ENCODE peak calls at places on chromosomes 6 and 20, in four cellular contexts. Y, Z, H and X are unnamed samples.

GRCh38 chr20:11958852-11959251 is 41.2 kb downstream of the BTBD3 start:
- DNase-seq in Y (no peak), Z (no peak), H (no peak), X (no peak)

GRCh38 chr6:33075568-33076405 is at the start of gene HLA-DPB1:
- DNase-seq in Y (peak; percentile 28), Z (peak; percentile 20), H (peak; percentile 96), X (no peak)

GRCh38 chr6:136345145-136345544 is 55.5 kb upstream of the BCLAF1 start:
- DNase-seq in Y (no peak), Z (no peak), H (no peak), X (no peak)

GRCh38 chr6:54206510-54206909 is 95.3 kb downstream of the MLIP start:
- DNase-seq in Y (no peak), Z (peak; percentile 9), H (no peak), X (no peak)

GRCh38 chr20:41482647-41483552 is 116.3 kb upstream of the EMILIN3 start:
- DNase-seq in Y (no peak), Z (no peak), H (no peak), X (no peak)

GRCh38 chr20:19277381-19277780 is 64.9 kb downstream of the SLC24A3 start:
- DNase-seq in Y (no peak), Z (no peak), H (no peak), X (no peak)

GRCh38 chr6:32191696-32192607 is 491 bp downstream of the GPSM3 start:
- DNase-seq in Y (no peak), Z (no peak), H (no peak), X (no peak)

GRCh38 chr6:2476376-2476775 is 231.0 kb upstream of the GMDS start:
- DNase-seq in Y (no peak), Z (no peak), H (no peak), X (no peak)

GRCh38 chr20:60999256-60999655 is 252.8 kb upstream of the CDH4 start:
- DNase-seq in Y (no peak), Z (no peak), H (no peak), X (no peak)

GRCh38 chr6:106204961-106205360 is 118.8 kb downstream of the PRDM1 start:
- DNase-seq in Y (no peak), Z (no peak), H (no peak), X (no peak)

GRCh38 chr20:40860487-40860902 is 168.1 kb upstream of the TOP1 start:
- DNase-seq in Y (no peak), Z (no peak), H (no peak), X (no peak)

GRCh38 chr6:121925024-121925423 is 474.4 kb upstream of the HSF2 start:
- DNase-seq in Y (no peak), Z (no peak), H (no peak), X (no peak)

GRCh38 chr20:1322511-1323245 is 6.3 kb downstream of the SDCBP2 start:
- DNase-seq in Y (no peak), Z (no peak), H (no peak), X (no peak)

GRCh38 chr6:168937061-168937460 is 316.6 kb downstream of the THBS2 start:
- DNase-seq in Y (no peak), Z (no peak), H (no peak), X (no peak)

GRCh38 chr6:30267423-30267822 is 54.2 kb upstream of the TRIM26 start:
- DNase-seq in Y (no peak), Z (no peak), H (no peak), X (no peak)

GRCh38 chr6:88760091-88760490 is 203.3 kb downstream of the RNGTT start:
- DNase-seq in Y (no peak), Z (no peak), H (no peak), X (no peak)

GRCh38 chr6:128250370-128251070 is 269.9 kb downstream of the PTPRK start:
- DNase-seq in Y (no peak), Z (no peak), H (no peak), X (no peak)

GRCh38 chr6:158837684-158838625 is 18.8 kb upstream of the EZR start:
- DNase-seq in Y (no peak), Z (no peak), H (no peak), X (no peak)

GRCh38 chr6:57421503-57421902 is 104.1 kb downstream of the PRIM2 start:
- DNase-seq in Y (no peak), Z (no peak), H (peak; percentile 24), X (no peak)

GRCh38 chr20:958936-959815 is 42.9 kb downstream of the RSPO4 start:
- DNase-seq in Y (no peak), Z (no peak), H (no peak), X (no peak)

GRCh38 chr6:14582731-14583130 is 465.2 kb downstream of the CD83 start:
- DNase-seq in Y (no peak), Z (no peak), H (no peak), X (no peak)

GRCh38 chr6:148915889-148916288 is 169.1 kb downstream of the UST start:
- DNase-seq in Y (no peak), Z (no peak), H (no peak), X (no peak)

GRCh38 chr6:36702656-36703055 is 5.0 kb downstream of the RAB44 start:
- DNase-seq in Y (no peak), Z (no peak), H (no peak), X (no peak)

GRCh38 chr6:3542032-3542640 is 85.3 kb upstream of the SLC22A23 start:
- DNase-seq in Y (no peak), Z (no peak), H (no peak), X (no peak)

GRCh38 chr20:37417857-37418501 is 72.0 kb downstream of the SRC start:
- DNase-seq in Y (no peak), Z (no peak), H (no peak), X (no peak)

GRCh38 chr6:64334646-64335045 is 699.0 kb downstream of the PHF3 start:
- DNase-seq in Y (no peak), Z (no peak), H (no peak), X (no peak)

GRCh38 chr20:44532981-44533331 is 11.1 kb upstream of the SERINC3 start:
- DNase-seq in Y (no peak), Z (peak; percentile 58), H (no peak), X (no peak)

GRCh38 chr6:25303234-25303633 is 24.1 kb downstream of the CARMIL1 start:
- DNase-seq in Y (no peak), Z (no peak), H (no peak), X (no peak)

GRCh38 chr20:1005452-1006027 is 3.4 kb upstream of the RSPO4 start:
- DNase-seq in Y (peak; percentile 59), Z (peak; percentile 59), H (peak; percentile 2), X (peak; percentile 69)

GRCh38 chr6:22294301-22294700 is 2.5 kb downstream of the PRL start:
- DNase-seq in Y (no peak), Z (no peak), H (no peak), X (no peak)

GRCh38 chr20:50057409-50058053 is 55.4 kb downstream of the UBE2V1 start:
- DNase-seq in Y (no peak), Z (no peak), H (no peak), X (no peak)

GRCh38 chr6:139591075-139591474 is 216.6 kb upstream of the CITED2 start:
- DNase-seq in Y (no peak), Z (no peak), H (no peak), X (no peak)

GRCh38 chr20:695165-695866 is 19.7 kb upstream of the SCRT2 start:
- DNase-seq in Y (no peak), Z (no peak), H (no peak), X (no peak)

DNA sequence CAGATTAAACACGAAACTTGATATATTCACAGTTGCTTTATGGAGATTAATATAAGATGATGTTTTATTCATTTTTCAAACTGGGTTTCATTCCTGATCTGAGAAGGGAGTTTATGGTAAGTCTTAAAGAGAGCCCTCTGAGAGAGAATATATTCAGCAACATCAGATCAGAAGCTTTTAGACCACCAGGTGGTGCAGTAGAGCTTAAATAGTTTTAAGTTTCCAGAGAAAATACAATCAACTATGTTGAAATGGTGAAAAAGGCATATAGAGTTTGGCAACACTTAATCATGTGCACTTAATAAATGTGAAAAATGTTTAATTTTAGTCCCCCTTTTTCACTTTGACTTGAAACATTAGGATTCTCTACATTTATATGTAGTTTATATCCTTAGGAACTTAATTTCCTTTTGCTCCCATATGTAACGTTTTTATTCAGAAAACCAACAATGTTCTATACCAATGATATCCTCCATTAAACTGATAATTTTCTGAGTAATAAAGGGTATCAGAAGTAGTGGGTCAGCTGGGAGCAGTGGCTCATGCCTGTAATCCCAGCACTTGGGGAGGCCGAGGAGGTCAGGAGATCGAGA is 86.3 kb upstream of the CLDN20 start:
- DNase-seq in Y (peak; percentile 36), Z (peak; percentile 72), H (no peak), X (no peak)
- TF ChIP-seq USF2 in Y (no peak), Z (no peak), H (no peak), X (no peak)

GRCh38 chr6:71642793-71643192 is 243.6 kb upstream of the RIMS1 start:
- DNase-seq in Y (no peak), Z (no peak), H (no peak), X (no peak)
- TF ChIP-seq ESRRA in Y (no peak), Z (no peak), H (no peak), X (no peak)

DNA sequence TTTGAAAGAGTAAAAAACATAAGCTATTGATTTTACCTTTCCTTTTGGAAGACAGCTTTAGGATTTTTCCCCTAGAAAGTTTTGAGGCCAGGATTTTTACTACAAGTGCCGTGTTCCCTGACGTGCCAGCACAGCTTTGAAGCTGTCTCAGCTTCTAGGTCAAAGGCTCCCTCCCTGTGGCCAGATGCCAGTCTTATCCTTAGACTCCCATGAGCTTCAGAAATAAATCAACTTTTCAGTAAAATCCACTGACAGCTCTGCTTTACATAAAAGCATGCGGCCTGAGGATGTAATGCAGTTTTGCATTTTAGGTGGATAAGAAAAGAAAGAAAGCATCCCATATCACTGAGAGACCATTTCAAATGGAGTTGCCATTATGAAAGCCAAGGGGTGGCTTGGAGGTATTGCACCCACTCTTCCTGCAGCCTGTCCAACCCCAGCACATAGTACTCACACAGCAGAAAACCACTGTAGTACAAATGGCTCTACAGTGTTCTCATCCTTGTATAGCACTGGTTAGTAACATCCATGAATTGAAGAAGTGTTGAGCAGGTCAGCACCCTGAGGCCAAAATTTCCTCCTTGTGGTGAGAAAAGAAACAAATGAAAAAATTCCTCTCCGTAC is 15.2 kb upstream of the ATXN1 start:
- DNase-seq in Y (no peak), Z (no peak), H (no peak), X (no peak)
- TF ChIP-seq USF2 in Y (no peak), Z (no peak), H (no peak), X (no peak)

DNA sequence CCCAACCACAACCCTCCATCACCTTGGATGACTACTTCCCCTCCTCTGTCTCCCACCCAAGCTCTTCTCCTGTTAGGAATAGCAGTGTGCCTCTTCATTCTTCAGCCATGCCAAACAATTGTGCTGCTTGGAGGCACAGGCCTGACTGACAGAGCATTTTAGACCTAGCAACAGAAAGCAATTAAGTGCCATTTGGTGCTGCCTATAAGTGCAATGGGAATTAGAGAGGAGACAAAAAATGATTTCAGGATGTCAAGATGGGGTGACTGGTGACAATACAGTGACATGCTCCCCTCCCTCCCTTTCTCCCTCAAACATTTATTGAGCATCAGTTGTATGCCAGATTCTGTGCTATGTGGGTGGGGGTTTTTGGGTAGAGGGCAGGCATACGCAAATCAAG is 322.6 kb upstream of the MOCS1 start:
- DNase-seq in Y (no peak), Z (no peak), H (no peak), X (no peak)
- TF ChIP-seq ESRRA in Y (no peak), Z (no peak), H (no peak), X (no peak)

GRCh38 chr20:57369601-57370000 is 18.5 kb downstream of the RAE1 start:
- DNase-seq in Y (no peak), Z (no peak), H (no peak), X (no peak)
- TF ChIP-seq USF2 in Y (no peak), Z (no peak), H (no peak), X (no peak)